ENCODE peak calls at places on chromosomes 7 and 10, in five cellular contexts. One of them, this sample, is unnamed.

GRCh38 chr10:98567396-98567795 is 120.7 kb upstream of the HPS1 start:
- DNase-seq in HEK293T: no peak
- DNase-seq in HCT116: no peak
- DNase-seq in K562: no peak
- DNase-seq in H1: no peak
- DNase-seq in this sample: no peak

GRCh38 chr7:127504715-127505114 is 80.7 kb downstream of the GCC1 start:
- DNase-seq in HCT116: no peak
- DNase-seq in HEK293T: peak
- DNase-seq in K562: peak
- DNase-seq in H1: peak
- DNase-seq in this sample: peak

GRCh38 chr10:124092270-124093075 is 925 bp downstream of the CHST15 start:
- DNase-seq in H1: no peak
- DNase-seq in K562: no peak
- DNase-seq in HEK293T: peak
- DNase-seq in HCT116: no peak
- DNase-seq in this sample: peak

GRCh38 chr7:120725376-120726039 is 132.4 kb downstream of the TSPAN12 start:
- DNase-seq in K562: peak
- DNase-seq in HCT116: peak
- DNase-seq in H1: no peak
- DNase-seq in HEK293T: peak
- DNase-seq in this sample: no peak

GRCh38 chr7:4683884-4684565 is 1.9 kb downstream of the FOXK1 start:
- DNase-seq in K562: peak
- DNase-seq in H1: no peak
- DNase-seq in HCT116: no peak
- DNase-seq in HEK293T: no peak
- DNase-seq in this sample: no peak

GRCh38 chr7:158431941-158432347 is 155.7 kb downstream of the PTPRN2 start:
- DNase-seq in H1: no peak
- DNase-seq in HCT116: peak
- DNase-seq in HEK293T: no peak
- DNase-seq in K562: peak
- DNase-seq in this sample: no peak

GRCh38 chr10:11024596-11024995 is 6.9 kb downstream of the CELF2 start:
- DNase-seq in HEK293T: no peak
- DNase-seq in K562: no peak
- DNase-seq in H1: no peak
- DNase-seq in HCT116: no peak
- DNase-seq in this sample: no peak

GRCh38 chr10:104309980-104310978 is 28.0 kb downstream of the ITPRIP start:
- DNase-seq in H1: no peak
- DNase-seq in HCT116: no peak
- DNase-seq in K562: no peak
- DNase-seq in HEK293T: no peak
- DNase-seq in this sample: no peak

GRCh38 chr10:30199376-30200018 is 140.1 kb upstream of the JCAD start:
- DNase-seq in HCT116: no peak
- DNase-seq in HEK293T: no peak
- DNase-seq in H1: no peak
- DNase-seq in K562: no peak
- DNase-seq in this sample: no peak

GRCh38 chr10:30822693-30823465 is 193.3 kb upstream of the LYZL2 start:
- DNase-seq in H1: no peak
- DNase-seq in K562: no peak
- DNase-seq in HEK293T: no peak
- DNase-seq in HCT116: no peak
- DNase-seq in this sample: no peak

GRCh38 chr7:115135769-115136410 is 214.0 kb downstream of the MDFIC start:
- DNase-seq in K562: no peak
- DNase-seq in H1: no peak
- DNase-seq in HEK293T: no peak
- DNase-seq in HCT116: no peak
- DNase-seq in this sample: no peak

GRCh38 chr7:22784346-22784745 is 38.3 kb downstream of the TOMM7 start:
- DNase-seq in H1: no peak
- DNase-seq in K562: no peak
- DNase-seq in HEK293T: no peak
- DNase-seq in HCT116: no peak
- DNase-seq in this sample: no peak

GRCh38 chr10:88318803-88319202 is 264.3 kb downstream of the RNLS start:
- DNase-seq in HEK293T: peak
- DNase-seq in H1: no peak
- DNase-seq in HCT116: peak
- DNase-seq in K562: peak
- DNase-seq in this sample: peak

GRCh38 chr10:123147635-123148413 is at the start of gene HMX2:
- DNase-seq in HEK293T: peak
- DNase-seq in HCT116: no peak
- DNase-seq in K562: peak
- DNase-seq in H1: no peak
- DNase-seq in this sample: peak

GRCh38 chr7:106460792-106461254 is 176.0 kb upstream of the NAMPT start:
- DNase-seq in HEK293T: no peak
- DNase-seq in K562: no peak
- DNase-seq in HCT116: peak
- DNase-seq in H1: no peak
- DNase-seq in this sample: no peak

GRCh38 chr7:106464651-106465050 is 179.9 kb upstream of the NAMPT start:
- DNase-seq in HEK293T: no peak
- DNase-seq in K562: no peak
- DNase-seq in HCT116: no peak
- DNase-seq in H1: no peak
- DNase-seq in this sample: no peak

GRCh38 chr7:106464169-106464568 is 179.4 kb upstream of the NAMPT start:
- DNase-seq in K562: no peak
- DNase-seq in H1: no peak
- DNase-seq in HEK293T: no peak
- DNase-seq in HCT116: no peak
- DNase-seq in this sample: no peak

GRCh38 chr7:106462914-106463482 is 178.2 kb upstream of the NAMPT start:
- DNase-seq in HCT116: no peak
- DNase-seq in H1: no peak
- DNase-seq in HEK293T: no peak
- DNase-seq in K562: no peak
- DNase-seq in this sample: peak

DNA sequence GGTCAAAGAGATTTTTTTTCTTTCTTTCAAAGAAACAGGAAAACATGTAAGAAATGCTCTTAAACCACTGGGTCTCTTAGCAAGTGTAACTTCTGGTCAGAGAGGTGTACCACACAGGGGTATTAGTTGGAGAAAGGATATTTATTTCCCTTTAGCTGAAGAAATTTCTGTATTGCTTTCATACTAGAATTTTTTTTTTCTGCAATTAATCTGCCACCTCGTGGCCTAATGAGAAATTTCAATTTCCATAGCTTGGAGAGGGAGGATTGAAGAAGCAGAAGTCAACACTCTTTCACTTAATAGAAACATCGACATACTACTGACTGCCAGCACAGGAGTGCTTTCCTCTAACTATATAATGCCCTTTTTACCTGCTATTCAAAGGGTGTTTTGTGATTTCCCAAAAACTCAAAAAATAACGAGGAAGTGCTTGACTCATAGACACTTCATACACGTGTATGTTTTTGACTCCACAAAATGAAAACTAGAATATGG is 177.6 kb upstream of the NAMPT start:
- DNase-seq in K562: peak
- DNase-seq in H1: no peak
- DNase-seq in HCT116: no peak
- DNase-seq in HEK293T: no peak
- DNase-seq in this sample: no peak
- TF ChIP-seq SP1 in K562: no peak
- TF ChIP-seq SP1 in H1: no peak
- TF ChIP-seq SP1 in HCT116: no peak
- TF ChIP-seq SP1 in HEK293T: no peak
- TF ChIP-seq SP1 in this sample: no peak

GRCh38 chr10:89476676-89477075 is 58.7 kb downstream of the SLC16A12 start:
- DNase-seq in HCT116: no peak
- DNase-seq in HEK293T: no peak
- DNase-seq in H1: no peak
- DNase-seq in K562: no peak
- DNase-seq in this sample: no peak

GRCh38 chr10:89478739-89479116 is 56.7 kb downstream of the SLC16A12 start:
- DNase-seq in HEK293T: no peak
- DNase-seq in K562: no peak
- DNase-seq in HCT116: no peak
- DNase-seq in H1: no peak
- DNase-seq in this sample: no peak

GRCh38 chr10:89479255-89479654 is 56.1 kb downstream of the SLC16A12 start:
- DNase-seq in K562: no peak
- DNase-seq in HCT116: no peak
- DNase-seq in H1: no peak
- DNase-seq in HEK293T: no peak
- DNase-seq in this sample: no peak

GRCh38 chr10:89480047-89480446 is 55.3 kb downstream of the SLC16A12 start:
- DNase-seq in H1: no peak
- DNase-seq in HEK293T: no peak
- DNase-seq in HCT116: no peak
- DNase-seq in K562: no peak
- DNase-seq in this sample: no peak

GRCh38 chr10:89478085-89478738 is 57.2 kb downstream of the SLC16A12 start:
- DNase-seq in K562: no peak
- DNase-seq in HEK293T: no peak
- DNase-seq in H1: no peak
- DNase-seq in HCT116: no peak
- DNase-seq in this sample: peak
- TF ChIP-seq SP1 in K562: no peak
- TF ChIP-seq SP1 in HEK293T: no peak
- TF ChIP-seq SP1 in H1: no peak
- TF ChIP-seq SP1 in HCT116: no peak
- TF ChIP-seq SP1 in this sample: no peak

GRCh38 chr7:24880886-24881285 is 99.1 kb downstream of the OSBPL3 start:
- DNase-seq in H1: no peak
- DNase-seq in HCT116: no peak
- DNase-seq in K562: no peak
- DNase-seq in HEK293T: no peak
- DNase-seq in this sample: no peak

GRCh38 chr7:24879281-24879680 is 100.7 kb downstream of the OSBPL3 start:
- DNase-seq in HCT116: no peak
- DNase-seq in H1: no peak
- DNase-seq in K562: peak
- DNase-seq in HEK293T: no peak
- DNase-seq in this sample: no peak

GRCh38 chr7:24881622-24882021 is 98.4 kb downstream of the OSBPL3 start:
- DNase-seq in HCT116: no peak
- DNase-seq in H1: no peak
- DNase-seq in HEK293T: peak
- DNase-seq in K562: no peak
- DNase-seq in this sample: peak

GRCh38 chr7:24874791-24875190 is 105.2 kb downstream of the OSBPL3 start:
- DNase-seq in HCT116: no peak
- DNase-seq in HEK293T: no peak
- DNase-seq in K562: no peak
- DNase-seq in H1: no peak
- DNase-seq in this sample: no peak

GRCh38 chr7:24877790-24878311 is 102.1 kb downstream of the OSBPL3 start:
- DNase-seq in HEK293T: no peak
- DNase-seq in K562: no peak
- DNase-seq in HCT116: no peak
- DNase-seq in H1: no peak
- DNase-seq in this sample: no peak
- TF ChIP-seq SP1 in HEK293T: no peak
- TF ChIP-seq SP1 in K562: no peak
- TF ChIP-seq SP1 in HCT116: no peak
- TF ChIP-seq SP1 in H1: no peak
- TF ChIP-seq SP1 in this sample: no peak

GRCh38 chr10:15879663-15880062 is 19.4 kb upstream of the MINDY3 start:
- DNase-seq in K562: no peak
- DNase-seq in HCT116: no peak
- DNase-seq in H1: no peak
- DNase-seq in HEK293T: peak
- DNase-seq in this sample: no peak

GRCh38 chr10:15881542-15881941 is 21.2 kb upstream of the MINDY3 start:
- DNase-seq in HEK293T: no peak
- DNase-seq in H1: no peak
- DNase-seq in K562: no peak
- DNase-seq in HCT116: no peak
- DNase-seq in this sample: no peak

GRCh38 chr10:15877836-15878576 is 17.7 kb upstream of the MINDY3 start:
- DNase-seq in HEK293T: no peak
- DNase-seq in H1: no peak
- DNase-seq in HCT116: no peak
- DNase-seq in K562: peak
- DNase-seq in this sample: peak

GRCh38 chr10:15884447-15884846 is 24.1 kb upstream of the MINDY3 start:
- DNase-seq in K562: no peak
- DNase-seq in HCT116: no peak
- DNase-seq in HEK293T: no peak
- DNase-seq in H1: no peak
- DNase-seq in this sample: no peak

GRCh38 chr10:15879058-15879457 is 18.8 kb upstream of the MINDY3 start:
- DNase-seq in HCT116: no peak
- DNase-seq in HEK293T: peak
- DNase-seq in K562: peak
- DNase-seq in H1: no peak
- DNase-seq in this sample: no peak
- TF ChIP-seq SP1 in HCT116: no peak
- TF ChIP-seq SP1 in HEK293T: no peak
- TF ChIP-seq SP1 in K562: no peak
- TF ChIP-seq SP1 in H1: no peak
- TF ChIP-seq SP1 in this sample: no peak